ENCODE peak calls at places on chromosomes 13 and 19, in nine cellular contexts. J, M, C, V, T, I, O, E and L are unnamed samples.

GRCh38 chr13:30042891-30043630 is 192.6 kb upstream of the UBL3 start:
- DNase-seq in J (no peak), M (no peak), C (no peak), V (peak), T (no peak), I (no peak), O (no peak), E (no peak), L (no peak)

GRCh38 chr19:10751109-10751972 is 33.5 kb downstream of the DNM2 start:
- DNase-seq in J (no peak), M (no peak), C (no peak), V (peak), T (peak), I (peak), O (no peak), E (no peak), L (no peak)

GRCh38 chr13:33710924-33711323 is 107.0 kb upstream of the RFC3 start:
- DNase-seq in J (no peak), M (no peak), C (no peak), V (peak), T (no peak), I (no peak), O (no peak), E (no peak), L (no peak)

GRCh38 chr13:50871405-50871804 is 27.9 kb upstream of the DLEU7 start:
- DNase-seq in J (no peak), M (no peak), C (no peak), V (no peak), T (peak), I (no peak), O (no peak), E (no peak), L (no peak)

GRCh38 chr13:42041684-42042035 is 6.8 kb upstream of the DGKH start:
- DNase-seq in J (peak), M (peak), C (peak), V (peak), T (peak), I (peak), O (peak), E (peak), L (peak)

GRCh38 chr19:21221653-21222052 is 79.8 kb downstream of the ZNF431 start:
- DNase-seq in J (no peak), M (no peak), C (no peak), V (peak), T (no peak), I (peak), O (no peak), E (peak), L (no peak)

GRCh38 chr13:83867708-83868107 is 14.6 kb downstream of the SLITRK1 start:
- DNase-seq in J (no peak), M (no peak), C (no peak), V (no peak), T (no peak), I (no peak), O (no peak), E (no peak), L (no peak)

GRCh38 chr19:8147579-8147978 is 1.8 kb downstream of the FBN3 start:
- DNase-seq in J (no peak), M (no peak), C (no peak), V (no peak), T (peak), I (no peak), O (no peak), E (no peak), L (no peak)

GRCh38 chr13:29935309-29935981 is 85.0 kb upstream of the UBL3 start:
- DNase-seq in J (no peak), M (peak), C (no peak), V (no peak), T (no peak), I (no peak), O (peak), E (no peak), L (no peak)

GRCh38 chr19:11482384-11483050 is 1.7 kb upstream of the ELAVL3 start:
- DNase-seq in J (peak), M (peak), C (peak), V (peak), T (peak), I (peak), O (peak), E (peak), L (peak)

GRCh38 chr19:8615813-8616596 is 5.5 kb upstream of the ADAMTS10 start:
- DNase-seq in J (no peak), M (no peak), C (no peak), V (peak), T (peak), I (peak), O (peak), E (peak), L (peak)

GRCh38 chr19:54515156-54515555 is 12.5 kb downstream of the LAIR2 start:
- DNase-seq in J (no peak), M (no peak), C (no peak), V (no peak), T (no peak), I (no peak), O (no peak), E (no peak), L (no peak)

GRCh38 chr13:45341799-45342584 is 1.0 kb upstream of the TPT1 start:
- DNase-seq in J (peak), M (no peak), C (peak), V (no peak), T (no peak), I (peak), O (no peak), E (peak), L (peak)

GRCh38 chr19:42323473-42323851 is 2.0 kb upstream of the MEGF8 start:
- DNase-seq in J (no peak), M (no peak), C (no peak), V (peak), T (peak), I (no peak), O (no peak), E (no peak), L (no peak)

GRCh38 chr19:42412661-42413076 is 14.5 kb downstream of the LIPE start:
- DNase-seq in J (no peak), M (no peak), C (no peak), V (no peak), T (no peak), I (no peak), O (no peak), E (no peak), L (no peak)

GRCh38 chr19:1262687-1263123 is 6.4 kb upstream of the CIRBP start:
- DNase-seq in J (no peak), M (no peak), C (no peak), V (no peak), T (no peak), I (no peak), O (no peak), E (peak), L (peak)

GRCh38 chr13:30346159-30346788 is 38.9 kb upstream of the KATNAL1 start:
- DNase-seq in J (no peak), M (peak), C (no peak), V (no peak), T (no peak), I (no peak), O (peak), E (no peak), L (no peak)

GRCh38 chr13:20389696-20390525 is 135.7 kb downstream of the CRYL1 start:
- DNase-seq in J (no peak), M (no peak), C (peak), V (peak), T (peak), I (no peak), O (no peak), E (no peak), L (no peak)

GRCh38 chr19:15108145-15108844 is 1.1 kb downstream of the SYDE1 start:
- DNase-seq in J (no peak), M (no peak), C (no peak), V (peak), T (peak), I (no peak), O (no peak), E (peak), L (no peak)

GRCh38 chr13:95644611-95645052 is at the start of gene DZIP1:
- DNase-seq in J (peak), M (peak), C (peak), V (peak), T (peak), I (peak), O (peak), E (peak), L (peak)

GRCh38 chr19:18377026-18377425 is 8.9 kb upstream of the GDF15 start:
- DNase-seq in J (no peak), M (no peak), C (no peak), V (no peak), T (no peak), I (no peak), O (peak), E (no peak), L (no peak)

GRCh38 chr13:38821753-38822551 is 135.1 kb downstream of the FREM2 start:
- DNase-seq in J (no peak), M (no peak), C (no peak), V (peak), T (no peak), I (no peak), O (peak), E (no peak), L (no peak)

GRCh38 chr19:18951721-18952281 is 10.8 kb upstream of the HOMER3 start:
- DNase-seq in J (no peak), M (no peak), C (no peak), V (no peak), T (peak), I (peak), O (no peak), E (peak), L (no peak)

GRCh38 chr19:14563989-14564650 is 7.7 kb downstream of the NDUFB7 start:
- DNase-seq in J (peak), M (peak), C (no peak), V (peak), T (no peak), I (peak), O (peak), E (no peak), L (peak)

GRCh38 chr13:64810701-64811258 is 2419.4 kb downstream of the PCDH9 start:
- DNase-seq in J (no peak), M (no peak), C (no peak), V (no peak), T (no peak), I (peak), O (no peak), E (peak), L (no peak)

GRCh38 chr13:32195713-32196112 is 119.5 kb downstream of the ZAR1L start:
- DNase-seq in J (no peak), M (no peak), C (no peak), V (no peak), T (no peak), I (peak), O (no peak), E (no peak), L (no peak)

GRCh38 chr13:45385912-45386311 is 32.3 kb downstream of the SLC25A30 start:
- DNase-seq in J (no peak), M (no peak), C (peak), V (no peak), T (no peak), I (no peak), O (no peak), E (no peak), L (no peak)

GRCh38 chr19:47544075-47544474 is 28.9 kb downstream of the ZNF541 start:
- DNase-seq in J (no peak), M (no peak), C (no peak), V (no peak), T (peak), I (no peak), O (no peak), E (no peak), L (no peak)

GRCh38 chr19:55581828-55582223 is 1.2 kb upstream of the ZNF579 start:
- DNase-seq in J (no peak), M (no peak), C (no peak), V (peak), T (peak), I (no peak), O (no peak), E (no peak), L (no peak)

GRCh38 chr19:11204943-11205349 is 7.6 kb upstream of the KANK2 start:
- DNase-seq in J (no peak), M (no peak), C (no peak), V (no peak), T (peak), I (no peak), O (no peak), E (no peak), L (no peak)

GRCh38 chr13:75959861-75960481 is 323.8 kb downstream of the LMO7 start:
- DNase-seq in J (no peak), M (no peak), C (no peak), V (no peak), T (no peak), I (no peak), O (no peak), E (no peak), L (no peak)

GRCh38 chr13:27790523-27790922 is 1.8 kb upstream of the GSX1 start:
- DNase-seq in J (no peak), M (no peak), C (no peak), V (no peak), T (no peak), I (no peak), O (no peak), E (no peak), L (no peak)
- H3K4me3 ChIP-seq in J (peak), M (peak), C (peak), V (no peak), T (no peak), I (no peak), O (no peak), E (no peak), L (peak)

GRCh38 chr13:28544026-28544425 is 49.1 kb upstream of the FLT1 start:
- DNase-seq in J (no peak), M (no peak), C (no peak), V (no peak), T (no peak), I (peak), O (no peak), E (no peak), L (no peak)
- H3K4me3 ChIP-seq in J (no peak), M (no peak), C (no peak), V (no peak), T (no peak), I (no peak), O (no peak), E (no peak), L (no peak)

DNA sequence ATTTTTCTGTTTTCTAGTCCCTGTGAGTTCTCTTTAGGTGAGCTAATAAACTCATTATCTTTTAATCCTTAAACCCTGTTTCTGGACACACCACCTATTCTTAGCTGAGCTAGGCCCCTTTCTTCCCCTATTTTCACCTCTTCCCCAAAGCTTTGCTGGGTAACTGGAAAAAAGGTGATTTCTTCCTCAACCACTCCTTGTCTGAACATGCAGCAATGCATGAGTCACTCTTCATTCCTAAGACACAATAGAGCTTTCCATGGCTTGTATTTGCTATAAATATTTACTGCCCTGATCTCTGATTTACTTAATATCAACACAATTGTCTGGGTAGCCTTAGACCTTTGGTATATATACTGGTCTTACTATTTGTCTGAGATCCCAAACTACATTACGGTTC is 370.9 kb downstream of the KLF5 start:
- DNase-seq in J (no peak), M (no peak), C (no peak), V (peak), T (no peak), I (peak), O (no peak), E (peak), L (no peak)
- H3K4me3 ChIP-seq in J (no peak), M (no peak), C (no peak), V (no peak), T (no peak), I (no peak), O (no peak), E (no peak), L (no peak)

GRCh38 chr19:5804516-5805464 is at the start of gene NRTN:
- DNase-seq in J (no peak), M (no peak), C (no peak), V (peak), T (no peak), I (no peak), O (no peak), E (peak), L (no peak)
- H3K4me3 ChIP-seq in J (peak), M (no peak), C (peak), V (no peak), T (peak), I (peak), O (peak), E (peak), L (peak)

DNA sequence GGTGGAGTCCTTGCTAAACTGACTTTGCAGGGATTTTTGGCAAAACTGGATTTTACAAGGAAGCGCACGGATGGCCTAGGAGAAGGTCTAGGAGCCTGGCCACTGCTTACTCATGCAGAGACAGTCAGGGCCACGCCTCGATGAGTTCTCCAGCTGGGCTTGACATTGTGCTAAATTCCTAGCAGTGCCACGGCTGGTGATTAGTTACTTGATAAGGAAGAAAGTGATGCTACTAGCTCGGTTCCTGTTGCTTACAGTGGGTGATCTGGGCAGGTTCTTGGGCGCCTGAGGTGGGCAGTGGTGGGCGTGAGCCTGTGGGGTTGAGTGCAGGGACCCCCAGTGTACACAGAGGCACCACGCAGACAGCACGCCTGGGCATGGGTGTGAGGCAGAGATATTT is 143.5 kb downstream of the SOX1 start:
- DNase-seq in J (no peak), M (no peak), C (peak), V (peak), T (no peak), I (no peak), O (no peak), E (no peak), L (no peak)
- H3K4me3 ChIP-seq in J (no peak), M (no peak), C (no peak), V (no peak), T (no peak), I (no peak), O (no peak), E (no peak), L (no peak)

DNA sequence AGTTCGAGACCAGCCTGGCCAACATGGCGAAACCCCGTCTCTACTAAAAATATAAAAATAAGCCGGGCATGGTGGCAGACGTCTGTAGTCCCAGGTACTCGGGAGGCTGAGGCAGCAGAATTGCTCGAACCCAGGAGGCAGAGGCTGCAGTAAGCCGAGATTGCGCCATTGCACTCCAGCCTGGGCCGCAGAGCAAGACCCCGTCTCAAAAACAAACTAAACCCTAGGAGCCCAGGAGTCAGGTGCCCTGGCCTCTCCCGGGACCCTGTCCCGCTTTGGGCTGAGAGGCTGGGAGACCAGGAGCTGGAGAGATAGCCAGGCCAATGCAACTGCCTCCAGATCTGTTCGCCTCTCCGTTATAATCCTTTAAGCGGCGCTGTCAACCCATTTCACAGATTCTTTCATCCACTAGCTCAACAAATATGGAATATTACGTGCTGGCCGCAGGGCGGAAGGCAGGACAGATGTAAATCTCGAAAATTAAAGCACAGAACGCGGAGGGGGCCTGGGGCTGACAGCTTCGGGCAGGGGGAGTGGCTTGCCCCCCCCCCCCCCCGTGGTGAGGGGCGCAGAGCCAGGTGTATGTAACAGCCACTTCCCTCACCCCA is 5.3 kb upstream of the MYBPC2 start:
- DNase-seq in J (no peak), M (no peak), C (no peak), V (no peak), T (peak), I (no peak), O (no peak), E (no peak), L (peak)
- H3K4me3 ChIP-seq in J (peak), M (no peak), C (peak), V (no peak), T (peak), I (peak), O (peak), E (no peak), L (peak)

DNA sequence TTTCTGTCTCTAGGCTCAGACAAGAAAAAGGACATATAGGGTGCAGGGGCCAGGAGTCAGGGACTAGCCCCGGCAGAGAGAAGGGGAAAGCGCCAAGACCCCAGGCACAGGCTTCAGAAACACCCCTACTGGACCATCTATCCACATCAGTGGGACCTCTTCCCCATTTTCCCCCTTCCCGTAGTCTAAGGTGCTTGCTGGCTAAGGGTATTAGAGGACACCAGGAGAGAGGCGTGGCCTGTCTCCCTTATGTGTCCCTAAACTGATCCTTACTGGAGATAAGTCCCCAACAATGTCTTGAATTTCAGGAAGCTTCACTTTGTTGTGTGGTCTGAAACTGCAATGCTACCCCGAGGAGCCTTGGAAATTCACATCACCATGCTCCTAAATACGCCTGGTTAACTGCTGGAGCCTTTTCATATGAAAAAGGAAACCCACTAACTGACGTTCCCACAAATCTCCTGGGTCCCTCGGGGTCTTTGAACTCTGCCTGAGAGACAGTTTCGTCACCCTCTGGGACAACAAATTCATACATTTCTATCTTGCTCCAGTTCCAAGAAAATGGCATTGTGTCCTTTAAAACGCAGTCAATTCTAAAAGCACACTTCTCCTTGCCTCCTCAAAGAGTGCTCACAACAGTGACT is 197.7 kb downstream of the COL4A1 start:
- DNase-seq in J (no peak), M (no peak), C (no peak), V (peak), T (no peak), I (peak), O (no peak), E (no peak), L (no peak)
- H3K4me3 ChIP-seq in J (peak), M (no peak), C (peak), V (no peak), T (peak), I (no peak), O (no peak), E (peak), L (no peak)

GRCh38 chr19:29724102-29724641 is 9.1 kb upstream of the C19orf12 start:
- DNase-seq in J (no peak), M (peak), C (no peak), V (peak), T (peak), I (peak), O (peak), E (peak), L (no peak)

GRCh38 chr19:29727906-29728305 is 12.8 kb upstream of the C19orf12 start:
- DNase-seq in J (no peak), M (no peak), C (no peak), V (no peak), T (no peak), I (no peak), O (no peak), E (no peak), L (no peak)

GRCh38 chr19:29724741-29725140 is 9.7 kb upstream of the C19orf12 start:
- DNase-seq in J (no peak), M (no peak), C (no peak), V (no peak), T (no peak), I (no peak), O (no peak), E (no peak), L (no peak)
- H3K4me3 ChIP-seq in J (peak), M (no peak), C (no peak), V (no peak), T (no peak), I (no peak), O (no peak), E (peak), L (peak)